ENCODE peak calls at places on chromosomes 12 and 14, in seven cellular contexts. J is left lung, K is pancreas, M is testis, B is Caco-2, Z is ovary, T is colonic mucosa. H is an unnamed sample. For H3K9me3, the result is how much of the 10 kb centered on the place peaks cover.

GRCh38 chr12:111309584-111309983 is 59.3 kb downstream of the PHETA1 start:
- DNase-seq in M (no peak), Z (no peak), T (no peak), B (no peak), K (no peak), J (no peak), H (no peak)

GRCh38 chr14:71377099-71377498 is 469.8 kb downstream of the PCNX1 start:
- DNase-seq in M (no peak), T (no peak), K (peak), J (no peak), B (no peak), Z (no peak), H (no peak)

GRCh38 chr12:119412811-119413794 is 78.6 kb downstream of the CCDC60 start:
- DNase-seq in J (no peak), M (peak), B (peak), T (peak), Z (peak), K (peak), H (no peak)

GRCh38 chr14:97319691-97320090 is 522.5 kb downstream of the VRK1 start:
- DNase-seq in Z (no peak), M (no peak), K (no peak), B (no peak), J (no peak), T (no peak), H (no peak)

GRCh38 chr14:53470351-53471043 is 317.4 kb upstream of the DDHD1 start:
- DNase-seq in T (no peak), M (no peak), B (no peak), K (no peak), Z (no peak), J (no peak), H (no peak)

GRCh38 chr12:31321565-31322228 is 4.3 kb downstream of the SINHCAF start:
- DNase-seq in J (no peak), M (no peak), K (no peak), B (no peak), T (no peak), Z (no peak), H (no peak)

GRCh38 chr14:70640938-70641547 is 673 bp upstream of the TTC9 start:
- DNase-seq in M (peak), B (no peak), J (peak), Z (no peak), K (peak), T (peak), H (peak)

GRCh38 chr12:49198431-49199155 is 9.7 kb upstream of the TUBA1A start:
- DNase-seq in K (no peak), M (no peak), Z (no peak), B (peak), J (no peak), T (no peak), H (no peak)

GRCh38 chr12:97276198-97276580 is 186.4 kb upstream of the RMST start:
- DNase-seq in M (peak), J (no peak), K (no peak), B (no peak), T (no peak), Z (no peak), H (no peak)

GRCh38 chr12:62817556-62818271 is 117.2 kb downstream of the PPM1H start:
- DNase-seq in K (no peak), T (no peak), M (peak), Z (peak), J (no peak), B (no peak), H (no peak)

GRCh38 chr12:106791531-106791930 is 17.0 kb downstream of the RIC8B start:
- DNase-seq in B (no peak), K (no peak), M (no peak), Z (no peak), J (no peak), T (no peak), H (no peak)

GRCh38 chr14:51295666-51296263 is 55.7 kb downstream of the TMX1 start:
- DNase-seq in B (no peak), K (no peak), Z (no peak), T (no peak), J (no peak), M (no peak), H (no peak)

GRCh38 chr12:28424965-28425364 is 234.7 kb downstream of the CCDC91 start:
- DNase-seq in M (peak), K (no peak), J (no peak), T (no peak), B (no peak), Z (peak), H (no peak)

DNA sequence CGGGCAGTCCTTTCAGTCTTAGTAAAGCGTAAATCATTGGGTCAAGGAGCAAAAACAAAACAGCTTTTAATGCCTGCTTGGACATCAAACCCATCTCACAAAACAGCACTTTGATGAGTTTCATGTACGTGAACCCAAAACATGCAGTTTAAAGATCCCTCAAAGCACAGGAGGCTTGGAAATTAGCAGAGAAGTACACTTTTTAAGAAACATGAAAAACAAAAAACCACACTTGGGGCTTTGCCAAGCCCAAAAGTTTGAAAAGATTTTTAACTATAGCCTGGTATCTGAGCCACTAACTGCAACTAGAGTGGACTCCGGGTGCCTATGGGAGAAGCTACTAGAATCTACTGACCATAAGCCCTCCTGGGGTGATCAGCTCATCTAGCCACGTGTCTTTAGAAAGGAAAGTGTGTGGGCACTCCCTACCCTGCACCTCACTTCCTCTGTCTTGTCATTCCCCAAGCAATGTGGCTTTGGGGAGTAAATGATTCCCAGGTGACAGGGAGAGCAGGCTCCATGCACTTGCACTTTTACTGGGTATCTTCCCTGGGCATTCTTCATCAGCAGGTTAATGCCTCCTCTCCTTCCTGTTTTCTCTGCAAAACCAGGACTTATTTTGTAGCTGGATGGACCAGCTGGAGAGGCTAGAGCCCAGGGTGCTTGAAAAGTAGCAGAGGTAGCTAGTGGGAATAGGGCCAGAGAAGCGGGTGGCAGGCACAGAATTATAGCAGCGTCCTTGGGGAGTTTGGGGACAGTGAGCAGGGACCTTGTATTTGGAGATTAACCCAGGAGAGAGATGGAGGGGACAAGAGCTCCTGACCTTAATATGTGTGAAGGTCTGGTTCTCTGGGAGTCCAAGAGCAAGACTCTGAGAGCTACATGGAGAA is 339.3 kb downstream of the BCL11B start:
- DNase-seq in Z (no peak), J (no peak), M (no peak), K (no peak), B (no peak), T (no peak), H (no peak)
- H3K9me3 ChIP-seq in Z (under half), J (under half), M (under half), K (under half), B (under half), T (under half), H (under half)

GRCh38 chr14:48096869-48097268 is 421.5 kb upstream of the MDGA2 start:
- DNase-seq in B (no peak), J (no peak), M (no peak), Z (no peak), K (no peak), T (no peak), H (no peak)
- H3K9me3 ChIP-seq in B (under half), J (under half), M (under half), Z (under half), K (under half), T (under half), H (under half)

GRCh38 chr14:106235356-106236159 is 709.2 kb downstream of the TMEM121 start:
- DNase-seq in M (no peak), K (no peak), Z (no peak), J (no peak), T (no peak), B (no peak), H (no peak)
- H3K9me3 ChIP-seq in M (under half), K (under half), Z (under half), J (under half), T (under half), B (under half), H (under half)

GRCh38 chr12:82216475-82216874 is 141.7 kb downstream of the CCDC59 start:
- DNase-seq in M (no peak), B (no peak), J (peak), K (no peak), T (no peak), Z (no peak), H (no peak)
- H3K9me3 ChIP-seq in M (under half), B (under half), J (under half), K (under half), T (under half), Z (under half), H (under half)

GRCh38 chr12:34294137-34294536 is 271.8 kb downstream of the ALG10 start:
- DNase-seq in B (no peak), K (no peak), Z (no peak), J (peak), T (no peak), M (no peak), H (no peak)
- H3K9me3 ChIP-seq in B (under half), K (under half), Z (under half), J (half or more), T (under half), M (under half), H (under half)

DNA sequence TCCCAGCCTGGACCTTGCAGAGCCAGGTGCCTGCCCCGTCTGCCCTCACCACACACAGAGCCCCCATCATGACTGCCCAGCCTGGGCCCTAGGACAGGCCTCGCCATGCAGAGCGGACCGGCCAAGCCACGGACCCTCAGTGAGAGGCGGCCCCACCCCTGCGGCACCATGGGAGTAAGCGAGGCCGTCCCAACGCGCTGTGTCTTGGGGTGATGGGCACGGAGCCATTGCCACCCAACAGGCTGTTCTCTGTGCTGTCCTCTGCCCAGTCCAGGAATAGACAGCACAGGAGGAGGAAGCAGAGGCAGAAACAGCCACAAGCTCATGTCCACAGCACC is 39.2 kb downstream of the GALNT9 start:
- DNase-seq in Z (no peak), B (no peak), M (no peak), K (peak), T (no peak), J (peak), H (no peak)
- H3K9me3 ChIP-seq in Z (under half), B (under half), M (under half), K (under half), T (under half), J (under half), H (under half)

DNA sequence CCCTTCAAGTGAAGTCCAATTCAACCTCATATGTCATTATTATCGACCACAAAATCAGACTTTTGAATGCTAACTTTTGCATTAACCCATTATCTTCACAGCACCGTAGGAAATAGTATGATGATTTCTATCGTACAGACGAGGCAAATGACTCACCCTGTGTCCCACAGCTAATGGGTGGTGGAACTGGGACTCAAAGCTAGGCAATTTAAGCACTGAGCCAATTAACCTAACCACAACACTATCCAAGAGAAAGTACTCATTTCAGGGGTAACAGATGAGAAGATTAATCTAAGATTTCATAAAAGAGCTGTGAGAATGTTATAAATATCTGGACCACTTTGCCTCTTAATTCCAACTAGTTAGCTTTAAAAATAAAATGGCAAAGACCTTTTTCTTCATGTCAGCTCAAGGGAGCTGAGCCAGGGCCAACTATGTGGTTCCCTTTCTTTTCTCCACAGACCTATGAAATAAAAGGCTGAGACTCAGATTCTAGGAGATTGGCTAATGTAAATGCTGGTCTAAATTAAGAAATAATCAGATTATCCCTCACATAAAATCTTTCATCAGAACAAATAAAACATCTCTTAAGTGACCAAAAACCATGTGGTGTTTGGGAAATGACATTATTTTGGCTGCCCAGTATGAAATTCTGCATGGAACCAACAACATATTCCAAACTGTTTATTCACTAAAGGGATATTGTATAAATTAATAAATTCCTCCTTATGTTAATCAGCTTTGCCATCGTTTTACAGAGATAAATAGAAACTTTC is 4.9 kb downstream of the PTGER2 start:
- DNase-seq in T (no peak), J (no peak), M (no peak), K (no peak), B (no peak), Z (no peak), H (no peak)
- H3K9me3 ChIP-seq in T (under half), J (under half), M (under half), K (under half), B (under half), Z (under half), H (under half)

GRCh38 chr14:104291123-104292000 is 153.0 kb downstream of the KIF26A start:
- DNase-seq in J (peak), M (no peak), Z (peak), T (no peak), K (peak), B (peak), H (no peak)

GRCh38 chr14:104290756-104291122 is 152.4 kb downstream of the KIF26A start:
- DNase-seq in J (peak), B (peak), T (no peak), K (peak), Z (peak), M (no peak), H (no peak)

GRCh38 chr14:104288272-104288671 is 149.9 kb downstream of the KIF26A start:
- DNase-seq in K (no peak), Z (peak), T (no peak), B (no peak), M (no peak), J (peak), H (no peak)

GRCh38 chr14:104289485-104289884 is 151.1 kb downstream of the KIF26A start:
- DNase-seq in T (no peak), Z (no peak), B (no peak), J (peak), M (no peak), K (no peak), H (no peak)

DNA sequence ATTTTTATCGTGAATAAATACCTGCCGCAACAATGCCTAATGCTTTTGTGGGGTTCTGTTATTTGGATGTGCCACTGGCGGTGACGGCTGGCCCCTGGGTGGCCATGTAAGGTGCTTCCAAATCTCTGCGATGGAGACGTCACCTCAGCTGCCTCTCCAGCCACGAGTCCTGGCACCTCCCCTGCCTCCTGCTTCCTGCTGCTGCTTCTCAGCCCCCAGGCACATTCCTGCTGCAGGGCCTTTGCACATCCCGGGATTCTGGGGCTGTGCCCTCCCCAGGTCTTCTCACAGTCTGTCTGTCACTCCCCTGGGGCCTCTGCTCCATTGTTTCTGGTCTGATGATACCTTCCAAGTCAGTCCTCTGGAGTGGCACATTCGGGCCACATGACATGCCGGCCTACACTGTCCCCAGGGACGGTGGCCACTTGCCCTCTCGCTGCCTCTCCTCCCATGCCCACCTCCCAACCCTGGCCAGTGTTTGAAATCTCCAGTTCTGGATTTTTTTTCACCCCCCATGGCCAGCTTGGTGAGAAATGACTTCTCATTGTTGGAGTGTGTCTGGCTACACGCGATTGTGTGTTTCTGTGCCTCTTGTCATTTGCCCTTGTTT is 151.8 kb downstream of the KIF26A start:
- DNase-seq in T (no peak), K (no peak), J (peak), M (no peak), B (no peak), Z (no peak), H (no peak)
- H3K9me3 ChIP-seq in T (under half), K (under half), J (under half), M (under half), B (under half), Z (under half), H (under half)

GRCh38 chr12:96205909-96206308 is 11.7 kb downstream of the ELK3 start:
- DNase-seq in T (no peak), M (no peak), Z (no peak), J (no peak), K (no peak), B (no peak), H (no peak)

GRCh38 chr12:96206957-96207356 is 12.8 kb downstream of the ELK3 start:
- DNase-seq in T (no peak), J (no peak), M (no peak), K (no peak), Z (no peak), B (no peak), H (no peak)

GRCh38 chr12:96208346-96208745 is 14.2 kb downstream of the ELK3 start:
- DNase-seq in M (no peak), B (no peak), K (no peak), J (no peak), Z (no peak), T (no peak), H (no peak)

GRCh38 chr12:96201272-96202227 is 7.4 kb downstream of the ELK3 start:
- DNase-seq in Z (no peak), T (no peak), B (no peak), K (no peak), M (no peak), J (no peak), H (no peak)

DNA sequence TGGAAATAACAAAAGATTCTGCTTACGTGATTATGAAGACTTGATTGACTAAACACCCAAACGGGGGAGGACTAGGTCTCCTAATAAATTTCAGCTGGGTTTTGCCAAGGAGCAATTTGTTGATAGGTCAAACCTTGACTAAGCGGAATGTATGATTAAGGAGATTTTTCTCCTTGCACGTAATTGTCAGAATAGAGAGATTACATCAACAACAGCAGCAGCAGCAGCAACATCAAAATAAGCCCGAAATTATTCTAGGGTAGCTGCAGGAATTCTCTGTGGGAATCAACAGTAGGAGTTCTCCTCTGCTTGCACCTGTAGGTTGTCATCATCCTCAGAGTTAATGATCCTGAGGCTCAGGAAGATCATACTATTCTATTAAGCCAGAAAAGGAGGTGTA is 10.2 kb downstream of the ELK3 start:
- DNase-seq in K (no peak), T (no peak), J (no peak), M (no peak), Z (no peak), B (no peak), H (no peak)
- H3K9me3 ChIP-seq in K (under half), T (under half), J (under half), M (under half), Z (under half), B (under half), H (under half)

H was measured in T-helper 17 cell.